ENCODE peak calls at places on chromosomes 11 and 22, in four cellular contexts. One of them, this sample, is unnamed.

GRCh38 chr11:113192121-113192925 is 122.1 kb upstream of the TTC12 start:
- DNase-seq in heart right ventricle: no peak
- DNase-seq in lung: no peak
- DNase-seq in A549: no peak
- DNase-seq in this sample: no peak

GRCh38 chr11:69352181-69352580 is 58.2 kb downstream of the MYEOV start:
- DNase-seq in heart right ventricle: no peak
- DNase-seq in lung: no peak
- DNase-seq in A549: no peak
- DNase-seq in this sample: peak; percentile 45

GRCh38 chr11:15852179-15852578 is 504.2 kb downstream of the SOX6 start:
- DNase-seq in heart right ventricle: no peak
- DNase-seq in lung: no peak
- DNase-seq in A549: no peak
- DNase-seq in this sample: no peak

GRCh38 chr11:405976-406795 is 8.6 kb downstream of the SIGIRR start:
- DNase-seq in heart right ventricle: no peak
- DNase-seq in lung: no peak
- DNase-seq in A549: no peak
- DNase-seq in this sample: no peak

GRCh38 chr11:10893713-10894112 is 35.9 kb upstream of the ZBED5 start:
- DNase-seq in heart right ventricle: no peak
- DNase-seq in lung: no peak
- DNase-seq in A549: peak; percentile 18
- DNase-seq in this sample: peak; percentile 59

GRCh38 chr11:94768602-94769511 is 701 bp downstream of the AMOTL1 start:
- DNase-seq in heart right ventricle: peak; percentile 58
- DNase-seq in lung: peak; percentile 35
- DNase-seq in A549: no peak
- DNase-seq in this sample: peak; percentile 46

GRCh38 chr11:58586998-58587397 is 8.1 kb downstream of the ZFP91 start:
- DNase-seq in heart right ventricle: no peak
- DNase-seq in lung: no peak
- DNase-seq in A549: no peak
- DNase-seq in this sample: no peak

GRCh38 chr22:23903328-23903971 is 9.3 kb downstream of the MIF start:
- DNase-seq in heart right ventricle: no peak
- DNase-seq in lung: no peak
- DNase-seq in A549: no peak
- DNase-seq in this sample: no peak

GRCh38 chr11:66524304-66525040 is 14.0 kb downstream of the BBS1 start:
- DNase-seq in heart right ventricle: no peak
- DNase-seq in lung: no peak
- DNase-seq in A549: no peak
- DNase-seq in this sample: no peak

GRCh38 chr11:80844110-80844509 is 1403.3 kb upstream of the TENM4 start:
- DNase-seq in heart right ventricle: no peak
- DNase-seq in lung: no peak
- DNase-seq in A549: no peak
- DNase-seq in this sample: no peak

GRCh38 chr11:46249103-46249942 is 28.1 kb upstream of the CREB3L1 start:
- DNase-seq in heart right ventricle: no peak
- DNase-seq in lung: no peak
- DNase-seq in A549: no peak
- DNase-seq in this sample: peak; percentile 67

GRCh38 chr22:26646158-26646557 is 11.2 kb upstream of the MIAT start:
- DNase-seq in heart right ventricle: no peak
- DNase-seq in lung: no peak
- DNase-seq in A549: no peak
- DNase-seq in this sample: peak; percentile 41
- H3K4me3 ChIP-seq in heart right ventricle: no peak overlapping the region
- H3K4me3 ChIP-seq in lung: no peak overlapping the region
- H3K4me3 ChIP-seq in A549: no peak overlapping the region
- H3K4me3 ChIP-seq in this sample: no peak overlapping the region

DNA sequence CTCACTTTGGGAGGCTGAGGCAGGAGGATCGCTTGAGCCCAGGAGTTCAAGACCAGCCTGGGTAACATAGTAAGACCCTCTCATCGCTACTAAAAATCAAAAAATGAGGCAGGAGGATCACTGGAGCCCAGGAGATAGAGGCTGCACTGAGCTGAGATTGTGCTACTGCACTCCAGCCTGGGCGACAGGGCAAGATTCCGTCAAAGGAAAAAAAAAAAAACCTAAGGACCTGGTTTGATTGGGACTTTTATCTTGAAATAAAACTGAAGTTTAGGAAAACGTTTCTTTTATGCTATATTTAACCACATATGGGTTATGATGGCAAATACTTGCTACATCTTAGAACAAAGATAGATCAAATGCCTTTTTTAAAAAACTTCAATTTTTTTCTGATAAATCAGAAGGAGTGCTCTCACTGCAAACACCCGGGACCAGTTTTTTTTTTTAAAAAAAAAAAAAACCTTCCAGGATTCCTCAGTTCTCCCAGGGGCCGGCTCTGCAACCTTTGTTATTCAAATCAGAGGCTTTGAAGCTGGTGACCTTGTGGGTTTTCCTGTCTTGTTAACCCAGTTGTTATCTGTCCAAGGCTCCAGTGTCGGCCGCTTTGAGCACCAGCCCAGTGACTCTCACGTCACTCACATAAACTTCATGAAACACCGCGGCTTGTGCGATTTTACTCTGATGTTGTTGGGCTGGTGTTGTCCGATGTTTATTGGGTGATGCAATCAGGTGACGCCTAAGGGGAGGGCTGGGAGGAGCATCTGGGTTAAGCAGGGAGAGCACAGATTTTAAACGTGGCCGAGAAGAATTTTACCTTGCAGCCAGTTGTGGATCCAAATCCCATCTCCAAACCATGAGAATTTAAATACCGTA is 24.7 kb upstream of the SLC22A12 start:
- DNase-seq in heart right ventricle: peak; percentile 60
- DNase-seq in lung: peak; percentile 48
- DNase-seq in A549: peak; percentile 93
- DNase-seq in this sample: peak; percentile 77
- H3K4me3 ChIP-seq in heart right ventricle: no peak overlapping the region
- H3K4me3 ChIP-seq in lung: no peak overlapping the region
- H3K4me3 ChIP-seq in A549: peak overlapping the region; percentile 17
- H3K4me3 ChIP-seq in this sample: no peak overlapping the region

DNA sequence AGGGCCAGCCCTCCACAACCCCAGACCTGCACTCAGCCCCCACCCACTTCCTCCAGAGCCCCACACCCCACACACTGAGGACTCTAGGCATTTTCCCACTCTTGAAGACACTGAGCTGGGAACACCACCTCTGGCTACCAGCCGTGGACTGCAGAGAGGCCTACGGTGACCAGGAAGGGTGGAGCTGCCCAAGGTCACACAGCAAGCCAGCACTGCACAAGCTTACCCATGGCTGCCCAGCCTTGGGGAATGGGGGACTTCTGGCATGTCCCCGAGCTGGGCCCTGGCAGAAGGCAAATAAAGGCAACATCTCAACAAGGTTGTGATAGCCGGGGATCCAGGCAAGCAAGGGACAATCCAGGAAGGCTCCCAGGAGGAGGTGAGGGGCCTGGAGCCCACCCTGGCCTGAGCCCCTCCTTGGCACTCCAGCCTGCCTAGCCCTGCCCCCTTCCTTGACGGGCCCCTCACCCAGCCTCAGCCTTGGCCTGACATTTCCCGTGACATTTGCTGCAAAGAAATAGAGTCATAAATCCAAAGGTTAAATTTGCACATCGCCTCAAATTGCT is 5.5 kb downstream of the RTN4R start:
- DNase-seq in heart right ventricle: no peak
- DNase-seq in lung: no peak
- DNase-seq in A549: no peak
- DNase-seq in this sample: no peak
- H3K4me3 ChIP-seq in heart right ventricle: no peak overlapping the region
- H3K4me3 ChIP-seq in lung: no peak overlapping the region
- H3K4me3 ChIP-seq in A549: no peak overlapping the region
- H3K4me3 ChIP-seq in this sample: no peak overlapping the region

DNA sequence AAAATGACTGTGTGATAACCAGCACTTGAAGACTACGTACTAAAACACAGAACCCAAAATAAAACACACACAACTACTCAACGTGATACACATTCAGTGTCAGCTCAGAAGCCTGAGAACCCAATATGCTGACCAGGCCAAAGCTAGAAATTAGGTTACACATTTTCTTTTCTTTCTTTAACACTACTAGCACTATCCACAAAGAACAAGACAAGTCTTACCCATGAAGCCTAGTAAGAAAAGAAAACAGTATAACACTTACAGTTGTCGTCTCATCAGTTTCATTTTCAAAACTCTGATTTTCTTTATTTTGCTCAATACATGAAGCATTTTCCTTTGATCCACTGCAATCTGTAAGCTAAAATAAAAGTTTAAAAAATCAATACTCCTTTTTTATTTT is 472.9 kb downstream of the DLG2 start:
- DNase-seq in heart right ventricle: no peak
- DNase-seq in lung: no peak
- DNase-seq in A549: no peak
- DNase-seq in this sample: no peak
- H3K4me3 ChIP-seq in heart right ventricle: no peak overlapping the region
- H3K4me3 ChIP-seq in lung: no peak overlapping the region
- H3K4me3 ChIP-seq in A549: no peak overlapping the region
- H3K4me3 ChIP-seq in this sample: no peak overlapping the region

DNA sequence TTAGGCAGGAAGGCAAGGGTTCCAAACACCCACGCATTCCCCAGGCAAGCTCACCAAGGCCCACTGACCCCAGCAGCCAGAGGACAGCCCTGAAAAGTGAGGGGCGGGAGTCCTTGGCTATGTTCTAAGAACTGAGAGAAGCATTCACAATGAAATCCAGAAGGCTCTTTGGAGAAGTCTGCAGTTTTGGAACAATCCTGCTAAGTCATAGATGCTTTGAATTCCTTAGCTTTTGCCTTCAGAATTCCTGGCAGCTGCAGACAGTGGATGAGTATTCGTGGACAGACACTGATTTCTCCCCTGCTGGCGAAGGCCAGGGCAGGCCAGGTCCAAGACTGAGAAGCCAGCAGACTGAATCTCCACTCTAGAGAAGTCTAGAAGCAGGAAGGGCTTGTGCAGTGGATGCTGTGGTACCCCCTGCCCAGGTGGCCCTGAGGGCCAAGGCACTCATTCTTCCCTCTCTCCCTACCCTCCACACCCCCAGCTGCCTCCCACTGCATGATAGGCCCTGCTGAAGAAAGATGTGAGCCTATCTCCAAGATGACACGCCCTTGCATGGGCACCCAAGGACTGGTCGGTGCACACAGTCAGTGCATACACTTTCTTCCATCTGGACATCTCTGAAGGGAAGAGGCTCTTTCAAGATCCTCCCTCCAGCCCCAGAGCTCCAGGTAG is 133.2 kb upstream of the TEAD1 start:
- DNase-seq in heart right ventricle: no peak
- DNase-seq in lung: no peak
- DNase-seq in A549: peak; percentile 41
- DNase-seq in this sample: peak; percentile 85
- H3K4me3 ChIP-seq in heart right ventricle: no peak overlapping the region
- H3K4me3 ChIP-seq in lung: no peak overlapping the region
- H3K4me3 ChIP-seq in A549: no peak overlapping the region
- H3K4me3 ChIP-seq in this sample: no peak overlapping the region